ENCODE peak calls at places on chromosomes 2 and 18, in ten cellular contexts. Z, O, P, X, H, L, E, Q, Y and T are unnamed samples.

GRCh38 chr2:55452879-55453278 is 33.2 kb upstream of the CCDC88A start:
- DNase-seq in Q (no peak), E (no peak), O (no peak), Z (no peak), H (no peak), X (no peak), Y (no peak), L (no peak), P (no peak), T (no peak)

GRCh38 chr2:175468699-175469098 is 287.2 kb upstream of the ATP5MC3 start:
- DNase-seq in Z (no peak), E (no peak), L (no peak), X (no peak), O (no peak), Y (no peak), H (no peak), Q (no peak), P (no peak), T (no peak)

GRCh38 chr2:84526562-84526961 is 10.3 kb downstream of the DNAH6 start:
- DNase-seq in X (no peak), Y (no peak), O (no peak), Q (no peak), E (no peak), H (no peak), P (no peak), L (no peak), Z (no peak), T (no peak)

GRCh38 chr18:41982942-41983660 is 28.1 kb downstream of the PIK3C3 start:
- DNase-seq in P (no peak), Y (no peak), H (no peak), Q (no peak), O (peak), X (no peak), L (no peak), Z (no peak), E (no peak), T (no peak)

GRCh38 chr18:58292675-58293074 is 248.6 kb downstream of the NEDD4L start:
- DNase-seq in E (no peak), H (no peak), P (no peak), Z (no peak), X (no peak), Y (no peak), L (no peak), O (no peak), Q (no peak), T (no peak)

GRCh38 chr2:185475868-185476267 is 262.7 kb upstream of the FSIP2 start:
- DNase-seq in E (no peak), X (no peak), L (no peak), H (no peak), Y (no peak), P (no peak), O (no peak), Z (no peak), Q (no peak), T (no peak)

GRCh38 chr18:2441544-2441943 is 129.8 kb downstream of the METTL4 start:
- DNase-seq in X (no peak), H (no peak), L (no peak), Y (no peak), O (no peak), P (no peak), Q (no peak), E (no peak), Z (no peak), T (no peak)

GRCh38 chr18:23133860-23134779 is 1.2 kb upstream of the CABLES1 start:
- DNase-seq in O (no peak), Z (peak), L (peak), Y (no peak), E (peak), Q (peak), H (no peak), X (no peak), P (peak), T (no peak)

GRCh38 chr2:80242355-80242910 is 62.1 kb downstream of the LRRTM1 start:
- DNase-seq in Z (no peak), O (no peak), Q (no peak), E (no peak), L (no peak), P (no peak), Y (no peak), H (no peak), X (no peak), T (no peak)

GRCh38 chr2:30631051-30631671 is 176.1 kb downstream of the CAPN13 start:
- DNase-seq in X (no peak), O (no peak), H (no peak), P (no peak), Y (no peak), E (no peak), Z (peak), L (no peak), Q (no peak), T (no peak)

GRCh38 chr2:191051825-191052778 is 38.1 kb upstream of the STAT1 start:
- DNase-seq in O (peak), H (no peak), Y (no peak), E (no peak), Z (peak), Q (peak), P (no peak), L (no peak), X (no peak), T (no peak)

GRCh38 chr2:168706806-168707205 is 95.6 kb upstream of the NOSTRIN start:
- DNase-seq in Y (no peak), Q (no peak), Z (no peak), E (no peak), P (no peak), L (no peak), X (no peak), O (no peak), H (no peak), T (no peak)

GRCh38 chr2:241454837-241455485 is 53.4 kb downstream of the STK25 start:
- DNase-seq in Y (no peak), Z (no peak), X (no peak), Q (no peak), P (no peak), O (no peak), L (no peak), H (no peak), E (no peak), T (no peak)

GRCh38 chr2:239247401-239248245 is 153.2 kb downstream of the HDAC4 start:
- DNase-seq in P (peak), H (peak), Y (peak), Q (peak), X (peak), L (no peak), E (no peak), Z (no peak), O (no peak), T (no peak)

GRCh38 chr2:62270728-62271127 is 74.8 kb downstream of the B3GNT2 start:
- DNase-seq in E (peak), O (peak), Z (no peak), P (peak), H (no peak), L (no peak), Q (no peak), X (no peak), Y (peak), T (no peak)

GRCh38 chr18:79878741-79879358 is 72.6 kb downstream of the SLC66A2 start:
- DNase-seq in X (peak), P (no peak), Z (no peak), H (no peak), O (no peak), Y (no peak), L (no peak), E (no peak), Q (no peak), T (peak)

GRCh38 chr2:9653485-9654271 is 22.9 kb upstream of the YWHAQ start:
- DNase-seq in X (no peak), H (no peak), Z (no peak), Q (no peak), L (no peak), O (no peak), E (no peak), P (no peak), Y (no peak), T (no peak)

GRCh38 chr2:99975386-99975785 is 167.0 kb downstream of the AFF3 start:
- DNase-seq in X (no peak), E (no peak), H (no peak), P (no peak), Y (no peak), O (peak), Z (no peak), Q (no peak), L (no peak), T (no peak)

GRCh38 chr18:56436651-56437050 is 201.7 kb downstream of the TXNL1 start:
- DNase-seq in L (no peak), H (no peak), Q (no peak), E (no peak), O (no peak), X (no peak), P (no peak), Z (no peak), Y (no peak), T (no peak)

GRCh38 chr2:121049141-121049540 is 235.9 kb downstream of the TFCP2L1 start:
- DNase-seq in P (no peak), H (peak), Z (no peak), E (no peak), O (no peak), L (no peak), X (no peak), Y (no peak), Q (no peak), T (no peak)

GRCh38 chr2:85162746-85163301 is 29.6 kb downstream of the TCF7L1 start:
- DNase-seq in E (no peak), Z (no peak), H (no peak), Q (no peak), P (no peak), X (no peak), Y (no peak), L (no peak), O (no peak), T (no peak)

GRCh38 chr2:129673234-129673633 is 306.2 kb upstream of the RAB6C start:
- DNase-seq in Q (no peak), Y (no peak), O (no peak), P (no peak), Z (no peak), E (no peak), H (no peak), L (no peak), X (no peak), T (no peak)

GRCh38 chr2:119491776-119492525 is 32.3 kb downstream of the SCTR start:
- DNase-seq in O (peak), P (peak), Z (no peak), Q (peak), L (no peak), X (no peak), E (peak), H (peak), Y (no peak), T (no peak)

GRCh38 chr18:58394046-58394445 is 234.8 kb downstream of the ALPK2 start:
- DNase-seq in O (no peak), H (peak), Z (no peak), Q (no peak), L (no peak), P (no peak), X (no peak), E (no peak), Y (no peak), T (no peak)

GRCh38 chr2:39304200-39304599 is 60.4 kb upstream of the CDKL4 start:
- DNase-seq in Y (no peak), P (no peak), E (no peak), H (no peak), Q (no peak), L (no peak), Z (no peak), X (no peak), O (no peak), T (no peak)

GRCh38 chr2:190532581-190532980 is 1.9 kb downstream of the NEMP2 start:
- DNase-seq in H (no peak), Z (no peak), Y (no peak), P (no peak), E (no peak), X (no peak), Q (no peak), L (no peak), O (no peak), T (no peak)

GRCh38 chr18:10216809-10217208 is 237.6 kb upstream of the APCDD1 start:
- DNase-seq in Y (no peak), E (no peak), Z (no peak), L (no peak), O (no peak), P (no peak), X (no peak), Q (no peak), H (no peak), T (peak)

GRCh38 chr2:159225025-159226016 is 61.2 kb downstream of the WDSUB1 start:
- DNase-seq in Q (no peak), X (no peak), Z (no peak), Y (no peak), O (peak), P (no peak), E (no peak), H (no peak), L (no peak), T (peak)

GRCh38 chr2:5692561-5693287 is 540 bp downstream of the SOX11 start:
- DNase-seq in Q (no peak), O (peak), X (peak), L (no peak), P (no peak), E (no peak), Y (no peak), Z (no peak), H (no peak), T (no peak)

GRCh38 chr2:75022516-75022915 is 64.1 kb downstream of the POLE4 start:
- DNase-seq in Q (no peak), L (no peak), H (no peak), Z (no peak), X (no peak), E (no peak), O (no peak), P (no peak), Y (no peak), T (no peak)

GRCh38 chr2:174623690-174624089 is 26.1 kb upstream of the WIPF1 start:
- DNase-seq in P (no peak), O (no peak), E (no peak), Z (no peak), Q (no peak), L (no peak), Y (no peak), H (no peak), X (no peak), T (no peak)

DNA sequence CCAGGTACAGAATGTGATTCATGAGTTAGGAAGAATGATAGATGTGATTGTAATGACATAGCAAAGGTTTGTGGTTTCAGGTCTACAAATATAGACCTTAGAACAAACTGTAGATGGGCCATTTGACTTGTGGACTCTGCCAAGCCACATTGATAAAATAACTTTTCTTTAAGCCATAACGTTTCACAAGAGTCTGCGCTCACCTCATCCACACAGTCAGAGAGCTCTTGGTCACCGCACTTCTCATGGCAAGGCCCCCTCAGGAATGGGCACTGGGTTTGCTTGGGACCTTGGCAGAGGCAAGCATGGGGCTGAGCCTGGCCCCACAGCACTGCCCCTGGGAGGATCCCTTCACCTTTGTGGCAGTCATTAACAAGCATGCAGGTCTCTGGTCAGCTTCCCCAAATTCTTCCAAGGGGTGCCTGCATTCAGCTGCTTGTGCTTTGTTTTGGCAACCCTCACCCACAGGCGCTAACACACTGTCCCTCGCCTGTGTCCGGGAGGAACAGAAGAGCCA is 14.0 kb downstream of the ARMC9 start:
- DNase-seq in X (no peak), H (peak), P (no peak), L (no peak), Z (no peak), O (no peak), Y (peak), Q (no peak), E (no peak), T (no peak)
- TF ChIP-seq POLR2AphosphoS5 in X (no peak), H (no peak), P (no peak), L (no peak), Z (no peak), O (no peak), Y (no peak), Q (no peak), E (no peak), T (no peak)

GRCh38 chr2:16394986-16395550 is 270.6 kb downstream of the CYRIA start:
- DNase-seq in O (no peak), E (no peak), H (no peak), X (no peak), Z (no peak), P (no peak), Y (no peak), Q (no peak), L (no peak), T (no peak)
- H3K4me3 ChIP-seq in O (no peak), E (no peak), H (no peak), X (no peak), Z (no peak), P (no peak), Y (no peak), Q (no peak), L (no peak), T (no peak)

DNA sequence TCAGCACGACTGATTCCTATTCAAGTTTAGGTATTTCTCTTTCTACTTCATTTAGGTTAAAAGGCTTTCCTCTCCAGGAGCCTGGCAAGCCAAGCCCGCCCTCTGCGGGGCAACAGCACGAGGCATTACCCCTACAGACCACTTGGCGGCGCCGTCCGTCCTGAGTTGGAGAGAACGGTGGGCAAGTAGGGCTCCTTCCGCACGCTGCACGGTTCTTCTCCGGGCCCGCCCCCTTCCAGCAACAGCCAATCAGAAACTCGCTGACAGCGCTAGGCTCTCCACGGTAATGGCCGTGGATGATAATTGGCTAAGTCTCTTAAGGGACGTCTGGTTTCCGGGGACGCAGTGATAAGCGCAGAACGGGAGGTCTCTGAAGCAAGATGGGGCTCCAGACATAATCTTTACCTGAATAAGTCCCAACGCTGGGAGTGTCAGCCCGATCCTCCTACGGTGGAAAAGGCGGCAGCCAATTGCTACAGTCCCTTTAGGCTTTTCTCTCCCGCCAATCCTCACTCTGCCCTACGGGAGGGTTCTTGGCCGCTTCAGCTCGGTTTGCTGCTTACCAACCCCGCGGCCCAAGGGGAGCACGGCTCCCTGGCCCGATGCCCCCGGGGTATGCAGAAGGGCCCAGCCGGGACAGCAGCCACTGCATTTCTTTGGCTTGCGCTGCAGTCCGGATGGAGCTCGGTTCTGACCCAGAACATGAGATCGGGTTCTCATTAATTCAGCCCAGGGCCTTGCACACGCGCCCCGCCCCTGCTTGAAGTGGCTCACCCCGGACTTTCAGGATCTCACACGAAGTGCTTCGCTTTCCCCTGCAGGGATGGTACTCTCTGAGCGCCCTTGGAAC is 206.9 kb upstream of the PKDCC start:
- DNase-seq in P (peak), Z (peak), X (peak), L (peak), Q (peak), E (peak), O (peak), H (peak), Y (peak), T (peak)
- TF ChIP-seq POLR2A in P (peak), Z (peak), X (peak), L (peak), Q (peak), E (no peak), O (peak), H (peak), Y (peak), T (no peak)

DNA sequence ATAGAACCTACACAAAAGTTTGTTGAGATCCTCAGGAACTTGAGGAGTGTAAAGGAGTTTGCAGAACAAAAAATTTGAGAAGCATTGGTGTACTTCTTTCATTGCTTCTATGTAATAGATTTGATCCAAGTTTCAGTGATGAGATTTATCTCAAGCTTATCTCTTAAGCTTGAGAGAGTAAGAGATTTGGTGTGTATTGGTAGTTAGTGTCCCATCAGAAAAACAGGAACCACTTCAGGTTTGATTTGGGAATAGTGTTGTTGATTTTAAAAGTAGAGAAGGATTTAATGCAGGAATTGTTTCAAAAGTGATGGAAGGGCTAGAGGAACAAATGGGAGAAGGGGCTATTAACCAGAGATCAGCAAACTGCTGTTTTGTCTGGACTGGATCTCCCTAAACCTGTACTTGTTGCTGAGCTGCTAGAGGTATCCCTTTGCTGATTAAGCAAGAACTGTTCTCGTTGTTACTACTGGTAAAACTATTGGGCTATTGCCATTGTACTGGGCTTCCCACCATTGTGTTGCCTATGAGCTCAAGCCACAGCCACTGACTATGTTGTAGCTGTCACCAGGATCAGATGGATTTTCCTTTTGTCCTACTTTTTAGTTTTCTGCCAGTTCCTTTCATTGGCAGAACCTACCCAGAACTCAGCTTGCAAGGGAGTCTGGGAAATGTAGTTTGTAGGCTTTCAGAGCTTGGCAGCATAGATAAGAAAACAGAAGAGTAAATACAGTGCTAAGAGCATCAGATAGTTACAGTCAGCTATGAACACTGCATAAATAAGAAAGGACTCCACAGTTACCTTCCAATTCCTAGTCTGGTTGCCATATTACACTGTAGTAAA is 39.3 kb downstream of the RAB10 start:
- DNase-seq in E (no peak), Q (peak), Z (no peak), X (no peak), Y (no peak), P (no peak), H (no peak), O (peak), L (no peak), T (no peak)
- TF ChIP-seq POLR2AphosphoS5 in E (no peak), Q (no peak), Z (no peak), X (no peak), Y (no peak), P (no peak), H (no peak), O (no peak), L (no peak), T (no peak)